ENCODE peak calls at places on chromosomes 4 and X, in four cellular contexts. M, W, A and K are unnamed samples.

GRCh38 chrX:72129661-72130060 is 2.1 kb downstream of the RTL5 start:
- DNase-seq in M (no peak), W (no peak), A (no peak), K (no peak)

GRCh38 chrX:119055650-119056049 is 17.1 kb upstream of the CT47C1 start:
- DNase-seq in M (no peak), W (no peak), A (no peak), K (no peak)

GRCh38 chr4:7805533-7806079 is 134.1 kb downstream of the AFAP1 start:
- DNase-seq in M (no peak), W (peak), A (no peak), K (no peak)

GRCh38 chrX:136198010-136198409 is 50.7 kb downstream of the FHL1 start:
- DNase-seq in M (no peak), W (no peak), A (no peak), K (no peak)

GRCh38 chrX:115364625-115365024 is 75.1 kb downstream of the LUZP4 start:
- DNase-seq in M (no peak), W (peak), A (no peak), K (no peak)

GRCh38 chr4:8323947-8324555 is 54.5 kb downstream of the HTRA3 start:
- DNase-seq in M (no peak), W (no peak), A (no peak), K (no peak)

GRCh38 chr4:87985097-87985886 is 9.8 kb downstream of the SPP1 start:
- DNase-seq in M (no peak), W (peak), A (no peak), K (peak)

GRCh38 chr4:41709844-41710481 is 38.6 kb downstream of the PHOX2B start:
- DNase-seq in M (no peak), W (no peak), A (no peak), K (no peak)

GRCh38 chr4:1522606-1523005 is 116.4 kb upstream of the NKX1-1 start:
- DNase-seq in M (no peak), W (no peak), A (no peak), K (no peak)

GRCh38 chr4:150982557-150983233 is 32.4 kb downstream of the LRBA start:
- DNase-seq in M (no peak), W (no peak), A (no peak), K (no peak)

GRCh38 chrX:44203791-44204190 is 139.7 kb downstream of the EFHC2 start:
- DNase-seq in M (no peak), W (peak), A (no peak), K (peak)

GRCh38 chr4:119559044-119559647 is 69.5 kb downstream of the PDE5A start:
- DNase-seq in M (no peak), W (peak), A (no peak), K (peak)

GRCh38 chr4:90148574-90149170 is 21.5 kb downstream of the CCSER1 start:
- DNase-seq in M (no peak), W (no peak), A (no peak), K (no peak)

GRCh38 chr4:42412251-42412650 is 15.0 kb downstream of the SHISA3 start:
- DNase-seq in M (no peak), W (no peak), A (no peak), K (no peak)

GRCh38 chrX:37796805-37797204 is 16.9 kb downstream of the CYBB start:
- DNase-seq in M (no peak), W (no peak), A (no peak), K (no peak)

GRCh38 chrX:133921764-133922389 is 63.5 kb downstream of the GPC3 start:
- DNase-seq in M (peak), W (peak), A (peak), K (peak)

GRCh38 chrX:72041901-72042859 is 89.5 kb downstream of the RTL5 start:
- DNase-seq in M (no peak), W (no peak), A (no peak), K (no peak)

GRCh38 chrX:39891781-39892180 is 206.0 kb downstream of the BCOR start:
- DNase-seq in M (no peak), W (no peak), A (no peak), K (no peak)

GRCh38 chr4:10413177-10413576 is 44.0 kb downstream of the ZNF518B start:
- DNase-seq in M (peak), W (no peak), A (no peak), K (no peak)

GRCh38 chrX:1466971-1467561 is 14.4 kb upstream of the ASMTL start:
- DNase-seq in M (no peak), W (no peak), A (no peak), K (no peak)

GRCh38 chrX:1466232-1466661 is 13.5 kb upstream of the ASMTL start:
- DNase-seq in M (no peak), W (no peak), A (no peak), K (no peak)

GRCh38 chrX:1463581-1464281 is 11.0 kb upstream of the ASMTL start:
- DNase-seq in M (no peak), W (no peak), A (no peak), K (no peak)

GRCh38 chrX:1464282-1465131 is 11.8 kb upstream of the ASMTL start:
- DNase-seq in M (no peak), W (no peak), A (no peak), K (no peak)

GRCh38 chrX:1465261-1466231 is 12.8 kb upstream of the ASMTL start:
- DNase-seq in M (no peak), W (no peak), A (no peak), K (no peak)
- TF ChIP-seq FOSL1 in M (no peak), W (no peak), A (no peak), K (no peak)

GRCh38 chrX:68675466-68675865 is 28.0 kb downstream of the STARD8 start:
- DNase-seq in M (no peak), W (no peak), A (no peak), K (no peak)

GRCh38 chrX:68681443-68681941 is 34.0 kb downstream of the STARD8 start:
- DNase-seq in M (no peak), W (no peak), A (no peak), K (no peak)

GRCh38 chrX:68682790-68683189 is 35.3 kb downstream of the STARD8 start:
- DNase-seq in M (no peak), W (no peak), A (no peak), K (no peak)

GRCh38 chrX:68676340-68676739 is 28.9 kb downstream of the STARD8 start:
- DNase-seq in M (no peak), W (no peak), A (no peak), K (no peak)

DNA sequence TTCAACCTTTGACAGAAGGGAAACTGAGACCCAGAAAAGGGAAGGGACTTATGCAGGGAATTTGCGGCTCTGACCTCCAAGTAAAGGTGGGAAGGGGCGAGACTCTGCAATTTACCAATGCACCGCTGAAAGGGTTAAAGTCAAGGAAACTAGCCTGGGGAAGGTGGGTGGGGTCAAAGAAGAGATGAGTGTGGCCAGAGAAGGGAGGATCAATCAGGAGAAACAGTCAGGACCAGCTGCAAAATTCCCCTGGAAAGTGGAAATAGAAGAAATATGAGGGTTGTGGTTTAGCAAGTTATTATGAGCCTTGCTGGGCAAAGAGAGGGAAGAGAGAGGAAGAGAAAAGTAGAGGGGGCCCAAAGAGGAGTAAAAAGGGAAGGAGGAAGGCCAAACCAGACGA is 30.5 kb downstream of the STARD8 start:
- DNase-seq in M (no peak), W (no peak), A (no peak), K (no peak)
- TF ChIP-seq FOSL1 in M (no peak), W (no peak), A (no peak), K (no peak)

DNA sequence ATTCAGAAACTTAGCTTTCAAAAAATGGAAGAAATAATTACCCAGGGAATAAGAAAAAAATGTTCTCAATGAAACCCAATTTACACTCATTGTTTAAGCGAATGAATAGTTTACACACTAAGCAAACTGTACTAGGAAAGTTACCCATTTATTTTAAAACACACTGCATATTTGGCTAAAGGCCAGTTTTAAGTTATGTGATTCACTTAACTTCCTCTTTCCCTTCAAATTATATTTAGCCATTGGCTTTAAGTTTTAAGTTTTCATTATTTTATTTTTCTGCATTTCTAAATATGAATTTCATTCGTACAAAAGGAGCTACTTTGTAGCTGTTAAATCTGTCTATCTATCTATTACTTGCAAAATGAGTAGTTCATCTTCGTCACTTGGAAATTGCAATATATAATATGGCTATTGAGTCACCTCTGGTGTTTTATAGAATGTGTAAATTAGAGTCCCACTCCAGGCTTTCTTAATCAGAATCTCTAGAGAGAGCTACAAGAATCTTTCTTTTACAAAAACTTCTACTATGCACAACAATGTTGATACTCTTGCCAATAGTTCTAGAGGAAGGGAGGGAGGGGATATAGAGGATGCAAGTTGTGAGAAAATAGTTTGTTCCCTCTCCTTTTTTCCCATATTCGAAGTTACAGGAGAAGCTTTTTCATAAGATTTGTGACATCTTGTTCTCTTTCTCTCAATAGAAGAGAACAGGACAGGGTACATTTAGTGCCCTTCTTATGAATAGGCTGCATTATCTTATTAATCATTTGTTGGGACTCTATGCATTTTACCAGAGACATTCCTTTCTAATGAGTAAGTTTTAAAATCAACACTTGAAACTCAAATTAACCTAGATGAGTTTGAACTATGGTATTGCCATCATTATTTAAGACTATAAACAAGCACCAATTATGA is 41.8 kb downstream of the SULT1B1 start:
- DNase-seq in M (no peak), W (no peak), A (no peak), K (no peak)
- TF ChIP-seq FOSL1 in M (no peak), W (no peak), A (no peak), K (no peak)

GRCh38 chrX:76253432-76253831 is 80.6 kb downstream of the PBDC1 start:
- DNase-seq in M (peak), W (peak), A (no peak), K (peak)
- TF ChIP-seq FOSL1 in M (no peak), W (no peak), A (no peak), K (no peak)

DNA sequence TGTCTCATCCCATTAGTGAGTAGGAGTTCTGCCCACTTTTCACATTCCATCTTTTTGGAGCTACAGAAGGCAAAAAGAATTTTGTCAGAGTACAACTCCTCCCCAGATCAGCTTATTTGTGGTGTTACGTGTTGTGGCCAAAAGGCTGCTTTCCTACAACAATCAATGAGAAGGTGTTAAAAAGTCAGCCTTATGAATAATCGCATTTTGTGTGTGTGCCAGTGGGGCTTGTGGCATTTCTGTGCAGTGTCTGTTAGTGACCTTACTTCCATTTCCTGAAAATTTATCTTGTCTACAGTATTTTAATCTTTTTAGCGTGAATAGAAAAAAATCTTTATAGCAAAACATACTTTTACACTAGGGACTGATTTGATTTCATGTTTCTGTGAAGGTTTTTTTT is 458.3 kb upstream of the LCORL start:
- DNase-seq in M (no peak), W (no peak), A (no peak), K (no peak)
- TF ChIP-seq FOSL1 in M (no peak), W (no peak), A (no peak), K (no peak)

DNA sequence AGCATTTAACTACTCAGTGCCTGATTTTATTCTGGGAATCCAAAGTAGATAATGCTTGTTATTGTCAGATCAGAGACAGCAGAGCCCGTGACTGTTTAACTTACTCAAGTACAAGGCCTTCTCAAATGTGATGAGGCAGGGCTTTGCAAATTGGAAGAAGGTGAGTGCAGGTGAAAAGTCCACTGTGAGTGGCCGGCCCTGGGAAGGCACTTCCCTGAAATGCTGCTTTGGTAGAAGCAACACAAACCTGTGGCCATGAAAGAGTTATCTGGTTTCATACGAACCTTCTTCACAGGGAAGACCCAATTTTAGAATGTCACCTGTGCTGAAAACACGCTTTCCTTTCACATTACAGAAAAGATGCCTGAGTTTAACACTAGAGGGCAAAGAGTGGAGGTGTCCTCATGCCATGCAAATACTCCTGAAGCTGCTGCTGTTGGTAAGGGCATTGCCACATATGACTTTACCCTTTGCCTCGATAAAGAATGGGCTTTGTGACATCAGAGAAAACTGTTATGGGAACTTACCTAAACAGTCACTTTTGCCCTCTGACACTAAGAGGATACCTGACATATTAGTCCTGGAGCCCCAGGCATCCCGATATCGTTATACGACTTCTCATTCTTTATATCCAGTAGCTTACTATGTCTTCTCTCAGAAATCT is 8.0 kb downstream of the PPARGC1A start:
- DNase-seq in M (no peak), W (peak), A (no peak), K (no peak)
- TF ChIP-seq FOSL1 in M (no peak), W (no peak), A (no peak), K (no peak)

GRCh38 chr4:25050370-25051098 is 19.8 kb upstream of the LGI2 start:
- DNase-seq in M (peak), W (no peak), A (no peak), K (no peak)

GRCh38 chr4:25057299-25057698 is 26.6 kb upstream of the LGI2 start:
- DNase-seq in M (no peak), W (no peak), A (no peak), K (no peak)

DNA sequence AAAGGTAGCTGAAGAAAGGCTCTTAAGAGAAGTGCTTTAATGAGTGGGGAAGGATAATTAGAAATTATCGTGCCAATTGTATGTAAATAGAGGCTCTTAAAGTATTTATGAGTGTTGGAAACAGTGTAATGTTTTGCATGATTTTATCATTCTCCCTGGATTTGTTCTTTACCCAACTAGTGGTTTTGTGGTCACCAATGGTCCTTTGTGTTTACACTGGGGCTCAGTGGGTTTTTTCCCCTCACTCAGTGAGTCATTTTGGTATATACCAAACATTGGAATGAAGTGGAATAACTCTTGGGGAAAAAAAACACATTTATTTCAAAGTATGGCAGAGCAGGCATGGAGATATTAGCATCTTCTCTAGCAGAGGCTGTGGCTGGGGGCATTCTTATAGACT is 20.8 kb upstream of the LGI2 start:
- DNase-seq in M (no peak), W (no peak), A (no peak), K (no peak)
- TF ChIP-seq FOSL1 in M (peak), W (no peak), A (no peak), K (no peak)

GRCh38 chr4:148203056-148203898 is 238.9 kb downstream of the NR3C2 start:
- DNase-seq in M (no peak), W (no peak), A (no peak), K (no peak)

GRCh38 chr4:148204892-148205291 is 237.3 kb downstream of the NR3C2 start:
- DNase-seq in M (no peak), W (no peak), A (no peak), K (no peak)

GRCh38 chr4:148204171-148204570 is 238.0 kb downstream of the NR3C2 start:
- DNase-seq in M (no peak), W (no peak), A (no peak), K (no peak)

GRCh38 chr4:148205481-148205880 is 236.7 kb downstream of the NR3C2 start:
- DNase-seq in M (no peak), W (no peak), A (no peak), K (no peak)

DNA sequence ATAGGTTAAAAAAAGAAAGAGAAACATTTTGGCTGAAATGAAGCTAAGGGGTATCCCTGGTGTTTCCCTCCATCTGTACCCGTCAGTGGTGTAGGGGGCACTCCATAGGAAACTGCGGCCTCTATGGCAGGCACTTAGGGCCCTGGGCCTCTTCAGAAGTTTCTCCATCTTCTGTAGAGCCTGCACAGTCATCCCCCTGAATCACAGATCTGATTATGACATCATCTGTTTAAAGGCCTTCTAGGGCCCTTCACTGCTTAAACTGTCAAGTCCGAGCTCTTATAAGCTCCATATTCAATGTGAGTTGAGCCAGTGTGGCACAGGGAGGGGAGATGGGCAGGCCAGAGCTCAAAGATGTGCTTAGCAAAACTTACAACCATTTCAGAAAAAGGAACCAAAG is 241.3 kb downstream of the NR3C2 start:
- DNase-seq in M (no peak), W (no peak), A (no peak), K (no peak)
- TF ChIP-seq FOSL1 in M (no peak), W (no peak), A (no peak), K (no peak)